ENCODE peak calls at places on chromosome 16, in seven cellular contexts. D, T, J, K, Y, B and F are unnamed samples.

GRCh38 chr16:23174622-23175021 is 7.9 kb upstream of the SCNN1G start:
- DNase-seq in B (no peak), J (peak), D (no peak), T (peak), K (peak), Y (no peak), F (no peak)

GRCh38 chr16:11047939-11048500 is 103.7 kb downstream of the CLEC16A start:
- DNase-seq in Y (no peak), J (no peak), B (no peak), D (no peak), T (no peak), K (no peak), F (no peak)

GRCh38 chr16:56424404-56424765 is 960 bp downstream of the AMFR start:
- DNase-seq in Y (no peak), T (peak), B (peak), K (no peak), D (no peak), J (peak), F (no peak)

GRCh38 chr16:89049484-89050118 is 44.1 kb upstream of the ACSF3 start:
- DNase-seq in K (no peak), B (no peak), Y (no peak), T (no peak), D (no peak), J (no peak), F (no peak)

GRCh38 chr16:65672960-65673359 is 551.1 kb upstream of the CDH11 start:
- DNase-seq in J (peak), T (peak), B (no peak), Y (no peak), K (peak), D (no peak), F (no peak)

GRCh38 chr16:50821586-50821985 is 79.7 kb downstream of the CYLD start:
- DNase-seq in T (peak), J (no peak), B (no peak), D (no peak), K (no peak), Y (no peak), F (no peak)

GRCh38 chr16:69818811-69819587 is 56.9 kb downstream of the WWP2 start:
- DNase-seq in D (no peak), K (no peak), Y (no peak), T (no peak), B (no peak), J (no peak), F (no peak)

GRCh38 chr16:53817117-53817516 is 113.2 kb downstream of the FTO start:
- DNase-seq in T (peak), J (peak), K (peak), B (no peak), Y (no peak), D (no peak), F (no peak)

GRCh38 chr16:69496376-69496775 is 69.4 kb upstream of the NFAT5 start:
- DNase-seq in K (no peak), J (no peak), Y (no peak), D (no peak), T (no peak), B (no peak), F (no peak)

GRCh38 chr16:53291757-53292392 is 142.4 kb upstream of the RBL2 start:
- DNase-seq in Y (no peak), D (no peak), T (peak), J (no peak), B (no peak), K (peak), F (peak)

GRCh38 chr16:10988879-10989278 is 44.5 kb downstream of the CLEC16A start:
- DNase-seq in Y (no peak), T (no peak), K (no peak), B (no peak), J (no peak), D (no peak), F (no peak)

GRCh38 chr16:89598199-89598598 is 15.2 kb upstream of the DPEP1 start:
- DNase-seq in D (no peak), T (peak), Y (no peak), B (no peak), J (no peak), K (peak), F (peak)

GRCh38 chr16:72848045-72848410 is 199.9 kb downstream of the ZFHX3 start:
- DNase-seq in J (no peak), T (no peak), B (no peak), D (no peak), Y (no peak), K (no peak), F (no peak)

GRCh38 chr16:2787406-2787805 is at the start of gene PRSS33:
- DNase-seq in K (no peak), J (no peak), B (no peak), T (no peak), Y (no peak), D (no peak), F (peak)

GRCh38 chr16:62711797-62712196 is 675.6 kb upstream of the CDH8 start:
- DNase-seq in T (no peak), D (no peak), J (no peak), B (no peak), K (no peak), Y (no peak), F (no peak)

GRCh38 chr16:19704321-19705130 is 13.5 kb downstream of the KNOP1 start:
- DNase-seq in T (peak), K (peak), B (no peak), Y (no peak), J (peak), D (peak), F (peak)

GRCh38 chr16:23068337-23068736 is 80.9 kb downstream of the USP31 start:
- DNase-seq in J (no peak), B (no peak), T (no peak), Y (no peak), K (no peak), D (no peak), F (no peak)

GRCh38 chr16:57141822-57142631 is 43.8 kb downstream of the PSME3IP1 start:
- DNase-seq in D (peak), K (no peak), Y (peak), B (no peak), T (no peak), J (no peak), F (peak)

GRCh38 chr16:3147757-3148104 is 12.9 kb downstream of the ZNF213 start:
- DNase-seq in Y (no peak), D (no peak), K (no peak), B (no peak), J (no peak), T (no peak), F (no peak)